ENCODE peak calls at places on chromosomes 6 and 20, in six cellular contexts. One of them, this sample, is unnamed.

GRCh38 chr6:46684771-46685170 is 2.9 kb upstream of the TDRD6 start:
- DNase-seq in brain microvascular endothelial cell: peak; percentile 32
- DNase-seq in PC-3: peak; percentile 53
- DNase-seq in endodermal cell: no peak
- DNase-seq in tibial nerve: no peak
- DNase-seq in ovary: no peak
- DNase-seq in this sample: no peak

GRCh38 chr6:30000156-30000791 is 57.9 kb downstream of the HLA-A start:
- DNase-seq in ovary: no peak
- DNase-seq in tibial nerve: no peak
- DNase-seq in endodermal cell: peak; percentile 13
- DNase-seq in PC-3: no peak
- DNase-seq in brain microvascular endothelial cell: no peak
- DNase-seq in this sample: no peak

GRCh38 chr6:151181701-151182367 is 57.9 kb upstream of the AKAP12 start:
- DNase-seq in ovary: no peak
- DNase-seq in PC-3: no peak
- DNase-seq in tibial nerve: no peak
- DNase-seq in endodermal cell: no peak
- DNase-seq in brain microvascular endothelial cell: no peak
- DNase-seq in this sample: no peak

GRCh38 chr6:49326337-49326736 is 136.7 kb downstream of the MMUT start:
- DNase-seq in PC-3: peak; percentile 85
- DNase-seq in brain microvascular endothelial cell: peak; percentile 35
- DNase-seq in ovary: no peak
- DNase-seq in endodermal cell: no peak
- DNase-seq in tibial nerve: no peak
- DNase-seq in this sample: no peak

GRCh38 chr20:50146732-50147662 is 6.5 kb downstream of the PEDS1 start:
- DNase-seq in ovary: no peak
- DNase-seq in endodermal cell: no peak
- DNase-seq in tibial nerve: no peak
- DNase-seq in PC-3: peak; percentile 89
- DNase-seq in brain microvascular endothelial cell: no peak
- DNase-seq in this sample: peak; percentile 63

GRCh38 chr6:18148304-18149025 is 6.4 kb downstream of the TPMT start:
- DNase-seq in brain microvascular endothelial cell: peak; percentile 81
- DNase-seq in PC-3: peak; percentile 89
- DNase-seq in endodermal cell: no peak
- DNase-seq in ovary: no peak
- DNase-seq in tibial nerve: no peak
- DNase-seq in this sample: no peak

GRCh38 chr6:108755257-108756240 is 92.7 kb upstream of the ARMC2 start:
- DNase-seq in tibial nerve: no peak
- DNase-seq in PC-3: no peak
- DNase-seq in ovary: peak; percentile 30
- DNase-seq in endodermal cell: peak; percentile 29
- DNase-seq in brain microvascular endothelial cell: no peak
- DNase-seq in this sample: no peak

GRCh38 chr6:11460001-11460668 is 77.4 kb upstream of the TMEM170B start:
- DNase-seq in endodermal cell: no peak
- DNase-seq in tibial nerve: no peak
- DNase-seq in brain microvascular endothelial cell: peak; percentile 24
- DNase-seq in ovary: no peak
- DNase-seq in PC-3: peak; percentile 31
- DNase-seq in this sample: peak; percentile 61

GRCh38 chr6:139257821-139258398 is 33.9 kb downstream of the TXLNB start:
- DNase-seq in endodermal cell: peak; percentile 68
- DNase-seq in tibial nerve: no peak
- DNase-seq in PC-3: no peak
- DNase-seq in brain microvascular endothelial cell: no peak
- DNase-seq in ovary: no peak
- DNase-seq in this sample: no peak

GRCh38 chr6:139777202-139777970 is 402.9 kb upstream of the CITED2 start:
- DNase-seq in endodermal cell: no peak
- DNase-seq in tibial nerve: no peak
- DNase-seq in ovary: no peak
- DNase-seq in brain microvascular endothelial cell: no peak
- DNase-seq in PC-3: no peak
- DNase-seq in this sample: no peak

GRCh38 chr20:5000263-5001173 is 792 bp downstream of the SLC23A2 start:
- DNase-seq in tibial nerve: peak; percentile 57
- DNase-seq in PC-3: no peak
- DNase-seq in endodermal cell: peak; percentile 76
- DNase-seq in brain microvascular endothelial cell: no peak
- DNase-seq in ovary: peak; percentile 46
- DNase-seq in this sample: peak; percentile 33

GRCh38 chr6:110528051-110528929 is 51.9 kb upstream of the SLC22A16 start:
- DNase-seq in endodermal cell: peak; percentile 71
- DNase-seq in ovary: peak; percentile 38
- DNase-seq in PC-3: peak; percentile 95
- DNase-seq in tibial nerve: peak; percentile 86
- DNase-seq in brain microvascular endothelial cell: peak; percentile 61
- DNase-seq in this sample: peak; percentile 23

GRCh38 chr6:7475081-7475480 is 66.4 kb upstream of the DSP start:
- DNase-seq in endodermal cell: no peak
- DNase-seq in brain microvascular endothelial cell: no peak
- DNase-seq in tibial nerve: no peak
- DNase-seq in ovary: no peak
- DNase-seq in PC-3: no peak
- DNase-seq in this sample: no peak

GRCh38 chr20:53829706-53830521 is 236.3 kb upstream of the ZNF217 start:
- DNase-seq in endodermal cell: no peak
- DNase-seq in PC-3: peak; percentile 74
- DNase-seq in brain microvascular endothelial cell: peak; percentile 46
- DNase-seq in tibial nerve: no peak
- DNase-seq in ovary: no peak
- DNase-seq in this sample: peak; percentile 43

GRCh38 chr6:16669227-16669626 is 92.0 kb downstream of the ATXN1 start:
- DNase-seq in endodermal cell: no peak
- DNase-seq in brain microvascular endothelial cell: peak; percentile 56
- DNase-seq in tibial nerve: no peak
- DNase-seq in PC-3: peak; percentile 93
- DNase-seq in ovary: no peak
- DNase-seq in this sample: peak; percentile 48

GRCh38 chr20:44470327-44470726 is 5.3 kb upstream of the TTPAL start:
- DNase-seq in brain microvascular endothelial cell: no peak
- DNase-seq in PC-3: no peak
- DNase-seq in endodermal cell: no peak
- DNase-seq in ovary: no peak
- DNase-seq in tibial nerve: no peak
- DNase-seq in this sample: no peak

GRCh38 chr20:62470459-62470858 is 5.3 kb downstream of the GATA5 start:
- DNase-seq in ovary: no peak
- DNase-seq in tibial nerve: no peak
- DNase-seq in endodermal cell: no peak
- DNase-seq in PC-3: no peak
- DNase-seq in brain microvascular endothelial cell: no peak
- DNase-seq in this sample: no peak

GRCh38 chr6:168120390-168121307 is 41.6 kb upstream of the FRMD1 start:
- DNase-seq in PC-3: no peak
- DNase-seq in ovary: no peak
- DNase-seq in brain microvascular endothelial cell: no peak
- DNase-seq in endodermal cell: peak; percentile 39
- DNase-seq in tibial nerve: no peak
- DNase-seq in this sample: no peak

GRCh38 chr20:49938173-49939163 is 2.3 kb downstream of the RNF114 start:
- DNase-seq in tibial nerve: peak; percentile 57
- DNase-seq in ovary: peak; percentile 53
- DNase-seq in endodermal cell: no peak
- DNase-seq in PC-3: peak; percentile 40
- DNase-seq in brain microvascular endothelial cell: peak; percentile 82
- DNase-seq in this sample: no peak

GRCh38 chr20:4472906-4473305 is 248.8 kb upstream of the PRND start:
- DNase-seq in ovary: no peak
- DNase-seq in PC-3: peak; percentile 61
- DNase-seq in endodermal cell: no peak
- DNase-seq in tibial nerve: no peak
- DNase-seq in brain microvascular endothelial cell: no peak
- DNase-seq in this sample: no peak

GRCh38 chr6:24547243-24547642 is 52.5 kb downstream of the ALDH5A1 start:
- DNase-seq in PC-3: no peak
- DNase-seq in brain microvascular endothelial cell: no peak
- DNase-seq in ovary: no peak
- DNase-seq in tibial nerve: no peak
- DNase-seq in endodermal cell: peak; percentile 88
- DNase-seq in this sample: no peak

GRCh38 chr6:84422380-84422968 is 195.0 kb upstream of the CEP162 start:
- DNase-seq in brain microvascular endothelial cell: peak; percentile 82
- DNase-seq in PC-3: peak; percentile 18
- DNase-seq in tibial nerve: peak; percentile 65
- DNase-seq in ovary: no peak
- DNase-seq in endodermal cell: peak; percentile 93
- DNase-seq in this sample: peak; percentile 40

GRCh38 chr6:13007744-13008143 is 291.2 kb downstream of the PHACTR1 start:
- DNase-seq in PC-3: no peak
- DNase-seq in endodermal cell: no peak
- DNase-seq in ovary: no peak
- DNase-seq in tibial nerve: no peak
- DNase-seq in brain microvascular endothelial cell: no peak
- DNase-seq in this sample: no peak

GRCh38 chr20:10521068-10521834 is 86.1 kb downstream of the SLX4IP start:
- DNase-seq in ovary: no peak
- DNase-seq in PC-3: peak; percentile 84
- DNase-seq in tibial nerve: no peak
- DNase-seq in brain microvascular endothelial cell: peak; percentile 84
- DNase-seq in endodermal cell: no peak
- DNase-seq in this sample: no peak

GRCh38 chr6:140854363-140854762 is 1278.4 kb upstream of the GJE1 start:
- DNase-seq in PC-3: no peak
- DNase-seq in endodermal cell: no peak
- DNase-seq in brain microvascular endothelial cell: no peak
- DNase-seq in tibial nerve: no peak
- DNase-seq in ovary: no peak
- DNase-seq in this sample: no peak

GRCh38 chr6:17831135-17831534 is 124.4 kb upstream of the NUP153 start:
- DNase-seq in tibial nerve: no peak
- DNase-seq in ovary: no peak
- DNase-seq in PC-3: peak; percentile 75
- DNase-seq in endodermal cell: peak; percentile 18
- DNase-seq in brain microvascular endothelial cell: peak; percentile 64
- DNase-seq in this sample: no peak

GRCh38 chr6:98833101-98834059 is 994 bp upstream of the POU3F2 start:
- DNase-seq in tibial nerve: no peak
- DNase-seq in ovary: no peak
- DNase-seq in PC-3: peak; percentile 10
- DNase-seq in brain microvascular endothelial cell: no peak
- DNase-seq in endodermal cell: peak; percentile 84
- DNase-seq in this sample: peak; percentile 54

GRCh38 chr6:61622601-61623000 is 663.4 kb downstream of the KHDRBS2 start:
- DNase-seq in tibial nerve: no peak
- DNase-seq in endodermal cell: no peak
- DNase-seq in brain microvascular endothelial cell: no peak
- DNase-seq in PC-3: no peak
- DNase-seq in ovary: no peak
- DNase-seq in this sample: no peak
- H3K4me3 ChIP-seq in tibial nerve: no peak overlapping the region
- H3K4me3 ChIP-seq in endodermal cell: no peak overlapping the region
- H3K4me3 ChIP-seq in brain microvascular endothelial cell: no peak overlapping the region
- H3K4me3 ChIP-seq in PC-3: no peak overlapping the region
- H3K4me3 ChIP-seq in ovary: no peak overlapping the region
- H3K4me3 ChIP-seq in this sample: no peak overlapping the region

DNA sequence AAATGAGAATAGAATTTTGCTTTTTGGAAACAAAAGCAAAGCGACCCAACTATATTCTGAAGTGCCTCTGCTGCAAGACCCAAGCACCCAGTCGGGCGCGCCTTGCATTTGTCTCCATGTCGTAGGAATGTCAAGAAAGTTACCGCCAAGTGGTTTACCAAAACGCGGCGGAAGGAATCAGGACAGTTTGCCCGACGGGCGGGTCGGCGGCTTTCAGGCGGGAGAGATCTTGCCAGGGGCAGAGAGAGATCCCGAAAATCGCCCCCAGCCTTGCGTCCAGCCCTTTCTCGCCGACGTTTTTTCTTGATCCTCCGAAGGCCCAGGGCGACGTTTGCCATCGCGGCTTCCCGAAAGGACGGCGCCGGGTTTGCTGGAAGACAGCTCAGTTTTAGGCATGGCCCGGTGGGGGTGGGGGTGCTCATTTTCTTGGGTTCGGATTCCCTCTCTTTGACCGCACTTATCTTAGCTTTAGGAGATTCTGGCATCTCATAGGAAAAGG is 3.9 kb upstream of the LIN28B start:
- DNase-seq in endodermal cell: peak; percentile 93
- DNase-seq in ovary: no peak
- DNase-seq in brain microvascular endothelial cell: no peak
- DNase-seq in tibial nerve: no peak
- DNase-seq in PC-3: no peak
- DNase-seq in this sample: no peak
- H3K27me3 ChIP-seq in endodermal cell: no peaks in the 10 kb centered on the region
- H3K27me3 ChIP-seq in ovary: no peaks in the 10 kb centered on the region
- H3K27me3 ChIP-seq in brain microvascular endothelial cell: peaks cover 67% of the 10 kb centered on the region
- H3K27me3 ChIP-seq in tibial nerve: peaks cover 11% of the 10 kb centered on the region
- H3K27me3 ChIP-seq in PC-3: peaks cover 61% of the 10 kb centered on the region
- H3K27me3 ChIP-seq in this sample: no peaks in the 10 kb centered on the region

GRCh38 chr20:38550274-38550673 is 30.7 kb upstream of the ADIG start:
- DNase-seq in tibial nerve: no peak
- DNase-seq in endodermal cell: no peak
- DNase-seq in PC-3: peak; percentile 12
- DNase-seq in brain microvascular endothelial cell: no peak
- DNase-seq in ovary: no peak
- DNase-seq in this sample: no peak
- H3K36me3 ChIP-seq in tibial nerve: peaks cover 100% of the 10 kb centered on the region
- H3K36me3 ChIP-seq in endodermal cell: peaks cover 95% of the 10 kb centered on the region
- H3K36me3 ChIP-seq in PC-3: peaks cover 50% of the 10 kb centered on the region
- H3K36me3 ChIP-seq in brain microvascular endothelial cell: peaks cover 63% of the 10 kb centered on the region
- H3K36me3 ChIP-seq in ovary: no peaks in the 10 kb centered on the region
- H3K36me3 ChIP-seq in this sample: peaks cover 9% of the 10 kb centered on the region

GRCh38 chr6:1482381-1483166 is 93.2 kb downstream of the FOXF2 start:
- DNase-seq in endodermal cell: no peak
- DNase-seq in ovary: no peak
- DNase-seq in PC-3: peak; percentile 69
- DNase-seq in brain microvascular endothelial cell: no peak
- DNase-seq in tibial nerve: no peak
- DNase-seq in this sample: peak; percentile 63
- H3K4me3 ChIP-seq in endodermal cell: no peak overlapping the region
- H3K4me3 ChIP-seq in ovary: no peak overlapping the region
- H3K4me3 ChIP-seq in PC-3: no peak overlapping the region
- H3K4me3 ChIP-seq in brain microvascular endothelial cell: no peak overlapping the region
- H3K4me3 ChIP-seq in tibial nerve: no peak overlapping the region
- H3K4me3 ChIP-seq in this sample: no peak overlapping the region

This sample was measured in GM06990.